ENCODE peak calls at places on chromosomes 4 and X, in five cellular contexts. V, Y, T, A and P are unnamed samples.

GRCh38 chrX:136794080-136794479 is 13.3 kb upstream of the ARHGEF6 start:
- DNase-seq in Y (no peak), A (no peak), T (no peak), V (no peak), P (no peak)

GRCh38 chrX:136258951-136259350 is 7.8 kb upstream of the MAP7D3 start:
- DNase-seq in A (no peak), Y (no peak), V (no peak), T (no peak), P (no peak)

GRCh38 chr4:122576261-122577188 is 44.3 kb downstream of the IL21 start:
- DNase-seq in T (no peak), V (no peak), A (no peak), Y (no peak), P (peak; percentile 40)

GRCh38 chrX:45716747-45717146 is 516.1 kb upstream of the DIPK2B start:
- DNase-seq in Y (no peak), A (no peak), V (no peak), T (no peak), P (no peak)

GRCh38 chrX:108945883-108946523 is 209.6 kb upstream of the IRS4 start:
- DNase-seq in Y (no peak), A (no peak), V (no peak), T (no peak), P (peak; percentile 35)

GRCh38 chr4:102575369-102576129 is 74.4 kb downstream of the NFKB1 start:
- DNase-seq in A (no peak), V (no peak), T (no peak), Y (no peak), P (peak; percentile 34)

GRCh38 chr4:68489338-68489737 is 42.1 kb downstream of the TMPRSS11E start:
- DNase-seq in T (no peak), Y (no peak), A (no peak), V (no peak), P (no peak)

GRCh38 chr4:21512351-21512750 is 436.2 kb downstream of the KCNIP4 start:
- DNase-seq in A (no peak), T (peak; percentile 12), Y (peak; percentile 3), V (no peak), P (peak; percentile 32)

GRCh38 chr4:76028242-76028859 is 5.1 kb upstream of the CXCL10 start:
- DNase-seq in Y (peak; percentile 17), V (no peak), T (no peak), A (no peak), P (peak; percentile 20)

GRCh38 chr4:102492531-102493241 is 8.5 kb upstream of the NFKB1 start:
- DNase-seq in Y (no peak), V (no peak), T (no peak), A (no peak), P (no peak)

GRCh38 chr4:152380919-152381318 is 155.0 kb downstream of the FBXW7 start:
- DNase-seq in V (no peak), Y (no peak), T (no peak), A (no peak), P (no peak)

GRCh38 chr4:14054391-14054790 is 426.9 kb upstream of the BOD1L1 start:
- DNase-seq in Y (no peak), T (no peak), A (no peak), V (no peak), P (no peak)

GRCh38 chr4:88880501-88881226 is 176.3 kb downstream of the FAM13A start:
- DNase-seq in T (no peak), V (no peak), Y (no peak), A (no peak), P (no peak)

GRCh38 chrX:49184294-49185061 is 1.7 kb downstream of the PRICKLE3 start:
- DNase-seq in A (peak; percentile 93), Y (peak; percentile 94), V (peak; percentile 87), T (no peak), P (peak; percentile 92)

GRCh38 chr4:170003071-170004070 is 22.8 kb downstream of the MFAP3L start:
- DNase-seq in T (no peak), V (no peak), A (no peak), Y (no peak), P (no peak)

GRCh38 chr4:118113220-118113619 is 78.9 kb downstream of the NDST3 start:
- DNase-seq in A (no peak), T (no peak), Y (no peak), V (no peak), P (no peak)

GRCh38 chr4:138241281-138242075 is 671 bp downstream of the SLC7A11 start:
- DNase-seq in V (peak; percentile 39), T (no peak), Y (peak; percentile 53), A (no peak), P (no peak)

GRCh38 chr4:67603310-67604028 is 44.9 kb downstream of the STAP1 start:
- DNase-seq in A (no peak), V (no peak), Y (no peak), T (no peak), P (peak; percentile 42)

GRCh38 chr4:15891312-15891711 is 47.2 kb downstream of the FGFBP1 start:
- DNase-seq in T (no peak), Y (no peak), V (no peak), A (no peak), P (no peak)

GRCh38 chr4:53716011-53716410 is 124.7 kb upstream of the LNX1 start:
- DNase-seq in Y (no peak), V (no peak), A (no peak), T (no peak), P (no peak)

GRCh38 chr4:25011135-25011866 is 19.4 kb downstream of the LGI2 start:
- DNase-seq in V (peak; percentile 6), A (no peak), Y (peak; percentile 31), T (no peak), P (no peak)

GRCh38 chrX:17654116-17654515 is 83.2 kb upstream of the SCML1 start:
- DNase-seq in A (no peak), Y (no peak), V (no peak), T (no peak), P (no peak)

GRCh38 chrX:130264573-130264972 is 4.1 kb downstream of the ZNF280C start:
- DNase-seq in V (no peak), Y (no peak), T (no peak), A (no peak), P (peak; percentile 12)

GRCh38 chr4:186347743-186348142 is 81.8 kb downstream of the F11 start:
- DNase-seq in T (no peak), A (no peak), Y (peak; percentile 64), V (peak; percentile 42), P (no peak)

GRCh38 chr4:53804719-53805118 is 213.4 kb upstream of the LNX1 start:
- DNase-seq in T (peak; percentile 8), Y (peak; percentile 69), A (peak; percentile 67), V (peak; percentile 29), P (peak; percentile 17)

GRCh38 chrX:17613979-17614572 is 123.2 kb upstream of the SCML1 start:
- DNase-seq in T (no peak), A (peak; percentile 54), Y (peak; percentile 69), V (peak; percentile 61), P (peak; percentile 76)

GRCh38 chr4:119589165-119589564 is 39.4 kb downstream of the PDE5A start:
- DNase-seq in T (no peak), A (no peak), V (no peak), Y (no peak), P (no peak)

GRCh38 chr4:140213116-140213515 is 59.1 kb upstream of the MAML3 start:
- DNase-seq in T (no peak), V (no peak), A (no peak), Y (no peak), P (peak; percentile 25)

GRCh38 chr4:93730760-93731159 is 97.8 kb upstream of the ATOH1 start:
- DNase-seq in T (no peak), V (peak; percentile 13), A (no peak), Y (peak; percentile 17), P (no peak)

GRCh38 chr4:103895876-103896465 is 176.2 kb upstream of the TACR3 start:
- DNase-seq in V (no peak), Y (no peak), T (no peak), A (no peak), P (no peak)

GRCh38 chrX:75156537-75156945 is 458 bp upstream of the ABCB7 start:
- DNase-seq in T (no peak), A (no peak), V (no peak), Y (no peak), P (peak; percentile 3)

GRCh38 chrX:20265726-20266681 is 705 bp downstream of the RPS6KA3 start:
- DNase-seq in T (peak; percentile 24), V (peak; percentile 21), A (no peak), Y (peak; percentile 15), P (peak; percentile 16)

GRCh38 chr4:61273237-61273636 is 73.1 kb downstream of the ADGRL3 start:
- DNase-seq in V (no peak), Y (no peak), A (no peak), T (no peak), P (no peak)

GRCh38 chr4:71113294-71113693 is 119.8 kb downstream of the DCK start:
- DNase-seq in T (peak; percentile 14), Y (no peak), A (no peak), V (no peak), P (no peak)

GRCh38 chr4:6562931-6563901 is 11.8 kb upstream of the MAN2B2 start:
- DNase-seq in A (no peak), Y (no peak), V (no peak), T (no peak), P (peak; percentile 28)

GRCh38 chr4:116108606-116109005 is 976.8 kb downstream of the TRAM1L1 start:
- DNase-seq in T (no peak), V (no peak), A (no peak), Y (no peak), P (no peak)

GRCh38 chr4:129515356-129515755 is 419.4 kb downstream of the C4orf33 start:
- DNase-seq in V (no peak), T (no peak), Y (no peak), A (no peak), P (no peak)

GRCh38 chrX:39175418-39176057 is 374.3 kb downstream of the MID1IP1 start:
- DNase-seq in T (no peak), Y (no peak), A (no peak), V (no peak), P (no peak)
- H3K4me3 ChIP-seq in T (no peak overlapping the region), Y (no peak overlapping the region), A (no peak overlapping the region), V (no peak overlapping the region), P (no peak overlapping the region)

GRCh38 chr4:17636696-17637351 is 22.4 kb downstream of the MED28 start:
- DNase-seq in T (peak; percentile 83), Y (peak; percentile 74), V (peak; percentile 40), A (peak; percentile 82), P (peak; percentile 54)
- H3K4me3 ChIP-seq in T (no peak overlapping the region), Y (no peak overlapping the region), V (no peak overlapping the region), A (no peak overlapping the region), P (no peak overlapping the region)

DNA sequence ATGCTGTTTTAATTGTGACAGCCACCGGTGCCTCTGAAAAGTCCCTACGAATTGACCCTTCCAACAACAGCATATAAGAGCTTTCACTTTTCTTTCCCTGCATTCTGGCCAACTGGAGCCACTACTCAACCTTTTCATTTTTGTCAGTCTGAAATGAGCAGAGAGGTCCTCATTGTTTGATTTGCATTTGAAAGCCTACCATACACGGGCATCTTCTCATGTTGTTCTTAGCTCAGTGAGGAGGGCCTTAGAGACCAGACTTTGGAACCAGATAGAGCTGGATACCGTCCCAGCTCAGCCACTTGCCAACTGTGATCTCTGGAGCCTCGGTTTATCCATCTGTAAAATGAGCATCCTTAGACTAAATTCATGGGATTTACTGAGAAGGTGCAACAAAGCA is 16.9 kb upstream of the TMSB4X start:
- DNase-seq in A (no peak), Y (no peak), T (no peak), V (no peak), P (no peak)
- H3K4me3 ChIP-seq in A (no peak overlapping the region), Y (no peak overlapping the region), T (no peak overlapping the region), V (no peak overlapping the region), P (no peak overlapping the region)

GRCh38 chrX:37887347-37887746 is 40.0 kb upstream of the DYNLT3 start:
- DNase-seq in V (no peak), A (no peak), Y (no peak), T (no peak), P (no peak)

GRCh38 chrX:37883196-37883595 is 35.8 kb upstream of the DYNLT3 start:
- DNase-seq in V (no peak), Y (no peak), T (no peak), A (no peak), P (peak; percentile 35)

GRCh38 chrX:37888010-37888409 is 40.6 kb upstream of the DYNLT3 start:
- DNase-seq in Y (no peak), A (no peak), T (no peak), V (no peak), P (no peak)
- H3K4me3 ChIP-seq in Y (no peak overlapping the region), A (no peak overlapping the region), T (no peak overlapping the region), V (no peak overlapping the region), P (no peak overlapping the region)